ENCODE peak calls at places on chromosomes 16 and 17, in six cellular contexts. M is IMR-90, Q is HCT116, K is K562, J is GM12878, S is HepG2. X is an unnamed sample.
A peak's percentile ranks its signal among the peaks of the same experiment; 100 is the strongest.

GRCh38 chr16:57606847-57607501 is 21.5 kb upstream of the ADGRG1 start:
- DNase-seq in M (no peak), Q (no peak), K (no peak), J (no peak), S (peak; percentile 85), X (no peak)

GRCh38 chr16:85905110-85906095 is 6.4 kb downstream of the IRF8 start:
- DNase-seq in M (no peak), Q (no peak), K (no peak), J (no peak), S (no peak), X (no peak)

GRCh38 chr17:45719335-45720071 is 64.6 kb upstream of the CRHR1 start:
- DNase-seq in M (peak; percentile 74), Q (peak; percentile 64), K (peak; percentile 24), J (no peak), S (peak; percentile 41), X (no peak)

GRCh38 chr17:17406225-17406624 is 70.6 kb upstream of the MED9 start:
- DNase-seq in M (no peak), Q (no peak), K (no peak), J (no peak), S (peak; percentile 79), X (no peak)

GRCh38 chr16:31696968-31697743 is 169.5 kb downstream of the AHSP start:
- DNase-seq in M (peak; percentile 53), Q (peak; percentile 43), K (peak; percentile 44), J (no peak), S (peak; percentile 64), X (peak; percentile 46)

GRCh38 chr17:19331134-19331533 is 31.4 kb downstream of the B9D1 start:
- DNase-seq in M (peak; percentile 92), Q (no peak), K (no peak), J (no peak), S (no peak), X (no peak)

GRCh38 chr16:53892155-53892554 is 188.2 kb downstream of the FTO start:
- DNase-seq in M (peak; percentile 81), Q (peak; percentile 22), K (peak; percentile 42), J (no peak), S (peak; percentile 61), X (peak; percentile 72)

GRCh38 chr17:72715906-72716572 is 376.4 kb downstream of the SLC39A11 start:
- DNase-seq in M (peak; percentile 98), Q (peak; percentile 100), K (no peak), J (no peak), S (peak; percentile 94), X (no peak)

GRCh38 chr16:4733747-4734062 is 366 bp downstream of the ANKS3 start:
- DNase-seq in M (no peak), Q (no peak), K (no peak), J (no peak), S (no peak), X (no peak)

GRCh38 chr16:12651765-12652531 is 151.7 kb downstream of the CPPED1 start:
- DNase-seq in M (no peak), Q (no peak), K (no peak), J (no peak), S (no peak), X (no peak)

GRCh38 chr16:64589836-64590235 is 532.0 kb downstream of the CDH11 start:
- DNase-seq in M (peak; percentile 69), Q (no peak), K (no peak), J (no peak), S (no peak), X (no peak)

GRCh38 chr17:17391575-17392370 is 85.0 kb upstream of the MED9 start:
- DNase-seq in M (no peak), Q (no peak), K (no peak), J (peak; percentile 37), S (no peak), X (no peak)

GRCh38 chr17:49959183-49959935 is 9.6 kb upstream of the DLX4 start:
- DNase-seq in M (peak; percentile 4), Q (peak; percentile 26), K (peak; percentile 44), J (no peak), S (no peak), X (no peak)

GRCh38 chr16:64534180-64534780 is 587.6 kb downstream of the CDH11 start:
- DNase-seq in M (no peak), Q (no peak), K (no peak), J (no peak), S (no peak), X (no peak)

GRCh38 chr17:3960764-3961163 is 3.5 kb downstream of the ATP2A3 start:
- DNase-seq in M (peak; percentile 55), Q (no peak), K (no peak), J (no peak), S (no peak), X (no peak)

GRCh38 chr17:13813347-13814240 is 211.9 kb upstream of the HS3ST3A1 start:
- DNase-seq in M (no peak), Q (no peak), K (no peak), J (no peak), S (peak; percentile 13), X (no peak)

GRCh38 chr16:29729116-29729521 is 16.7 kb downstream of the C16orf54 start:
- DNase-seq in M (peak; percentile 49), Q (peak; percentile 57), K (peak; percentile 35), J (no peak), S (peak; percentile 71), X (peak; percentile 43)

GRCh38 chr17:37361543-37361942 is 14.2 kb upstream of the C17orf78 start:
- DNase-seq in M (no peak), Q (no peak), K (no peak), J (no peak), S (no peak), X (no peak)

GRCh38 chr17:2709173-2709661 is 2.3 kb downstream of the CLUH start:
- DNase-seq in M (no peak), Q (no peak), K (no peak), J (peak; percentile 23), S (no peak), X (no peak)

GRCh38 chr16:87201052-87201451 is 116.1 kb downstream of the C16orf95 start:
- DNase-seq in M (peak; percentile 99), Q (no peak), K (no peak), J (no peak), S (no peak), X (peak; percentile 34)

GRCh38 chr17:51120357-51120738 is 320 bp downstream of the SPAG9 start:
- DNase-seq in M (peak; percentile 14), Q (no peak), K (peak; percentile 46), J (no peak), S (no peak), X (peak; percentile 55)

GRCh38 chr17:44688675-44689491 is 693 bp downstream of the CCDC43 start:
- DNase-seq in M (peak; percentile 38), Q (no peak), K (no peak), J (no peak), S (peak; percentile 22), X (peak; percentile 4)

GRCh38 chr17:44904001-44904984 is 5.0 kb upstream of the EFTUD2 start:
- DNase-seq in M (no peak), Q (no peak), K (no peak), J (no peak), S (no peak), X (no peak)

GRCh38 chr17:34673995-34674900 is 94.9 kb downstream of the TMEM132E start:
- DNase-seq in M (no peak), Q (no peak), K (no peak), J (no peak), S (no peak), X (no peak)

GRCh38 chr16:77297996-77298637 is 98.9 kb downstream of the SYCE1L start:
- DNase-seq in M (no peak), Q (no peak), K (no peak), J (no peak), S (no peak), X (peak; percentile 60)

GRCh38 chr16:3738541-3738940 is 21.2 kb upstream of the TRAP1 start:
- DNase-seq in M (no peak), Q (no peak), K (no peak), J (no peak), S (no peak), X (no peak)

GRCh38 chr16:85916141-85916890 is 17.4 kb downstream of the IRF8 start:
- DNase-seq in M (no peak), Q (no peak), K (no peak), J (no peak), S (peak; percentile 62), X (no peak)

GRCh38 chr17:81167638-81168037 is 1.6 kb upstream of the AATK start:
- DNase-seq in M (no peak), Q (no peak), K (no peak), J (no peak), S (no peak), X (no peak)

GRCh38 chr17:74532115-74532514 is 840 bp upstream of the CD300LB start:
- DNase-seq in M (no peak), Q (no peak), K (no peak), J (no peak), S (no peak), X (no peak)

GRCh38 chr16:31713945-31714898 is 159.4 kb upstream of the ZNF267 start:
- DNase-seq in M (no peak), Q (no peak), K (peak; percentile 52), J (no peak), S (no peak), X (peak; percentile 43)

GRCh38 chr17:31156326-31156725 is 61.5 kb downstream of the NF1 start:
- DNase-seq in M (peak; percentile 78), Q (no peak), K (no peak), J (no peak), S (no peak), X (no peak)

DNA sequence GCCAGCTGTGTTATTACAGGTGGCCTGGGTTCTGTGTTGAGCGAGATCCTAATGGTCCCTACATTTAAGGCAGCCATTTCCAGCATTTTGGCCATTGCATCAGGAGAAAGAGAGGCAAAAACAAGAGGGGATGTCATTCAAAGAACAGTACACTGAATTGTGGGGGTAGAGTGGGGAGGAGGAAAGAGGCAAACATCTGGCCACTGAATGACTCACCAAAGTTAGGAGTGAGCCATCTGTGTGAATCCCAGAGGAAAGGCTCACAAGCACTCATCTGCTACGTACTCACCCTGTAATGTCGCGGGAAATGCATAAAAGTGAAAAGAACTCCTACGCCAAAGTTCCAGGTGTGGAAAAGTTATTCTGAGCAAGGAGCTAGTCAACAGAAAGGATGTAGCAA is 16.7 kb downstream of the KRABD2 start:
- DNase-seq in M (peak; percentile 96), Q (no peak), K (peak; percentile 42), J (no peak), S (no peak), X (peak; percentile 95)
- H3K9ac ChIP-seq in M (no peak overlapping the region), Q (no peak overlapping the region), K (no peak overlapping the region), J (no peak overlapping the region), S (no peak overlapping the region), X (peak overlapping the region; percentile 83)

GRCh38 chr17:82589851-82590180 is 58.4 kb downstream of the WDR45B start:
- DNase-seq in M (no peak), Q (no peak), K (no peak), J (no peak), S (no peak), X (no peak)
- H3K4me2 ChIP-seq in M (no peak overlapping the region), Q (no peak overlapping the region), K (no peak overlapping the region), J (no peak overlapping the region), S (no peak overlapping the region), X (no peak overlapping the region)

DNA sequence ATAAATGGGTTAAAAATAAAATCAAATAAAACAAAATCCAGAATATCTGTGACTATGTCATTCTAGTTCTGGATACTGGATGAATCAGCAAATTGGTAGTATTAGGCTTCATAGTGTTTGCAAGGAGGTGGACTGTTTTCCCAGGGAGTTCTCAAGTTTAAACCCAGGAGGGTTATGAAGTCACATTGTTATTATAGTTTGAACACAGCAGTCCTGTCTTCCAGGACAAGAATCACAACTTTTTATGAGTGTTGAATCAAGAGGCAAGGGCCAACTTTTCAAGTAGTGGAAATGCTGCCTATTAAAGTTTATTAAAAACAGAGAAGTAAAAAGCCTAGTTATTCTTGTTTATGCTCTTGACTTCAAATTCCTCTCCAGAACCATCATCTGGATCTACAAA is 86.2 kb upstream of the GOT2 start:
- DNase-seq in M (no peak), Q (no peak), K (no peak), J (no peak), S (no peak), X (no peak)
- TF ChIP-seq POLR2A in M (no peak), Q (no peak), K (no peak), J (no peak), S (no peak), X (no peak)

GRCh38 chr17:40556198-40556661 is 9.0 kb downstream of the CCR7 start:
- DNase-seq in M (no peak), Q (no peak), K (no peak), J (no peak), S (no peak), X (no peak)
- H3K9ac ChIP-seq in M (no peak overlapping the region), Q (no peak overlapping the region), K (no peak overlapping the region), J (no peak overlapping the region), S (no peak overlapping the region), X (no peak overlapping the region)